ENCODE peak calls at places on chromosomes 2 and 18, in ten cellular contexts. V is cerebellar nuclear complex, M is ureter, P is GM10248, A is KBM-7, H is stromal cell of bone marrow, Q is GM20000, C is epithelial cell of esophagus, O is small intestine, G is fibroblast of the conjunctiva. D is an unnamed sample.
A peak's percentile ranks its signal among the peaks of the same experiment; 100 is the strongest.

GRCh38 chr2:10835052-10835970 is 22.7 kb upstream of the PDIA6 start:
- DNase-seq in V (no peak), M (peak; percentile 71), P (peak; percentile 86), A (peak; percentile 70), H (no peak), Q (peak; percentile 79), C (peak; percentile 60), O (peak; percentile 74), G (no peak), D (peak; percentile 72)

GRCh38 chr2:100919316-100919715 is 82.8 kb upstream of the RPL31 start:
- DNase-seq in V (no peak), M (no peak), P (peak; percentile 40), A (peak; percentile 25), H (no peak), Q (peak; percentile 22), C (no peak), O (no peak), G (no peak), D (no peak)

GRCh38 chr2:96148410-96149217 is 3.4 kb upstream of the DUSP2 start:
- DNase-seq in V (no peak), M (peak; percentile 89), P (peak; percentile 83), A (peak; percentile 87), H (peak; percentile 45), Q (peak; percentile 80), C (peak; percentile 87), O (peak; percentile 77), G (peak; percentile 38), D (peak; percentile 9)

GRCh38 chr2:26521054-26521912 is 43.4 kb upstream of the OTOF start:
- DNase-seq in V (no peak), M (no peak), P (peak; percentile 48), A (peak; percentile 30), H (no peak), Q (peak; percentile 50), C (peak; percentile 26), O (peak; percentile 13), G (no peak), D (peak; percentile 19)

GRCh38 chr2:234502285-234502918 is 5.5 kb upstream of the ARL4C start:
- DNase-seq in V (no peak), M (no peak), P (no peak), A (no peak), H (peak; percentile 76), Q (no peak), C (peak; percentile 76), O (no peak), G (peak; percentile 47), D (peak; percentile 52)

GRCh38 chr2:231308631-231309414 is 86.7 kb upstream of the B3GNT7 start:
- DNase-seq in V (peak; percentile 30), M (no peak), P (no peak), A (no peak), H (peak; percentile 28), Q (no peak), C (peak; percentile 25), O (no peak), G (no peak), D (no peak)

GRCh38 chr18:2906522-2907458 is 60.0 kb downstream of the EMILIN2 start:
- DNase-seq in V (no peak), M (no peak), P (peak; percentile 80), A (no peak), H (no peak), Q (peak; percentile 88), C (no peak), O (peak; percentile 41), G (no peak), D (peak; percentile 56)

GRCh38 chr2:121910139-121910538 is 154.7 kb downstream of the TSN start:
- DNase-seq in V (no peak), M (no peak), P (no peak), A (no peak), H (no peak), Q (no peak), C (no peak), O (no peak), G (no peak), D (no peak)

GRCh38 chr2:106852103-106852502 is 33.9 kb downstream of the ST6GAL2 start:
- DNase-seq in V (no peak), M (no peak), P (no peak), A (no peak), H (no peak), Q (no peak), C (no peak), O (no peak), G (no peak), D (no peak)

GRCh38 chr2:224360801-224361251 is 41.1 kb downstream of the FAM124B start:
- DNase-seq in V (no peak), M (no peak), P (no peak), A (no peak), H (peak; percentile 26), Q (no peak), C (peak; percentile 40), O (no peak), G (no peak), D (peak; percentile 59)

GRCh38 chr2:65662654-65663432 is 230.4 kb upstream of the SPRED2 start:
- DNase-seq in V (no peak), M (no peak), P (no peak), A (no peak), H (peak; percentile 42), Q (no peak), C (peak; percentile 43), O (no peak), G (no peak), D (peak; percentile 73)

GRCh38 chr2:31132786-31133185 is 5.5 kb downstream of the GALNT14 start:
- DNase-seq in V (no peak), M (no peak), P (no peak), A (no peak), H (no peak), Q (no peak), C (peak; percentile 41), O (no peak), G (no peak), D (no peak)

GRCh38 chr2:51620830-51621229 is 588.9 kb upstream of the NRXN1 start:
- DNase-seq in V (no peak), M (no peak), P (no peak), A (no peak), H (no peak), Q (no peak), C (no peak), O (no peak), G (no peak), D (no peak)

GRCh38 chr18:25544872-25545271 is 192.9 kb upstream of the ZNF521 start:
- DNase-seq in V (no peak), M (no peak), P (no peak), A (peak; percentile 16), H (no peak), Q (no peak), C (no peak), O (no peak), G (no peak), D (no peak)

GRCh38 chr18:72700961-72701710 is 157.0 kb upstream of the CBLN2 start:
- DNase-seq in V (no peak), M (no peak), P (no peak), A (peak; percentile 14), H (no peak), Q (no peak), C (peak; percentile 53), O (no peak), G (peak; percentile 4), D (peak; percentile 41)

GRCh38 chr2:196413821-196414274 is 225.7 kb upstream of the CCDC150 start:
- DNase-seq in V (no peak), M (no peak), P (peak; percentile 69), A (no peak), H (no peak), Q (peak; percentile 67), C (peak; percentile 9), O (no peak), G (no peak), D (no peak)

GRCh38 chr2:28322887-28323483 is 69.7 kb upstream of the FOSL2 start:
- DNase-seq in V (no peak), M (no peak), P (no peak), A (no peak), H (no peak), Q (no peak), C (no peak), O (no peak), G (no peak), D (no peak)

GRCh38 chr2:123566291-123566946 is 458.7 kb upstream of the CNTNAP5 start:
- DNase-seq in V (no peak), M (no peak), P (no peak), A (no peak), H (no peak), Q (no peak), C (peak; percentile 77), O (no peak), G (no peak), D (no peak)

GRCh38 chr18:2410688-2411087 is 160.6 kb downstream of the METTL4 start:
- DNase-seq in V (no peak), M (no peak), P (no peak), A (no peak), H (no peak), Q (no peak), C (peak; percentile 74), O (no peak), G (no peak), D (peak; percentile 20)

GRCh38 chr18:9117980-9118841 is 15.7 kb downstream of the NDUFV2 start:
- DNase-seq in V (no peak), M (no peak), P (no peak), A (peak; percentile 63), H (no peak), Q (no peak), C (peak; percentile 70), O (no peak), G (no peak), D (no peak)

GRCh38 chr2:12705742-12706141 is 11.0 kb upstream of the TRIB2 start:
- DNase-seq in V (no peak), M (no peak), P (no peak), A (no peak), H (no peak), Q (no peak), C (no peak), O (no peak), G (no peak), D (no peak)

GRCh38 chr18:63523660-63524059 is 18.5 kb upstream of the SERPINB12 start:
- DNase-seq in V (no peak), M (no peak), P (no peak), A (no peak), H (peak; percentile 3), Q (no peak), C (no peak), O (no peak), G (no peak), D (no peak)

GRCh38 chr2:237471457-237472186 is 15.4 kb upstream of the MLPH start:
- DNase-seq in V (no peak), M (no peak), P (peak; percentile 48), A (peak; percentile 66), H (no peak), Q (peak; percentile 44), C (peak; percentile 49), O (peak; percentile 43), G (no peak), D (peak; percentile 25)

GRCh38 chr18:33014060-33014796 is 241.4 kb upstream of the KLHL14 start:
- DNase-seq in V (no peak), M (no peak), P (no peak), A (no peak), H (no peak), Q (no peak), C (no peak), O (peak; percentile 4), G (no peak), D (peak; percentile 27)

GRCh38 chr2:46875226-46875899 is 40.2 kb downstream of the MCFD2 start:
- DNase-seq in V (no peak), M (no peak), P (no peak), A (no peak), H (no peak), Q (no peak), C (no peak), O (no peak), G (no peak), D (no peak)

GRCh38 chr2:136207030-136207623 is 89.2 kb upstream of the CXCR4 start:
- DNase-seq in V (no peak), M (no peak), P (peak; percentile 26), A (peak; percentile 59), H (no peak), Q (peak; percentile 19), C (no peak), O (no peak), G (no peak), D (no peak)

GRCh38 chr2:169095631-169096105 is 26.3 kb downstream of the DHRS9 start:
- DNase-seq in V (no peak), M (no peak), P (no peak), A (peak; percentile 52), H (peak; percentile 89), Q (no peak), C (peak; percentile 97), O (no peak), G (peak; percentile 60), D (peak; percentile 79)

GRCh38 chr2:43075054-43075593 is 151.3 kb downstream of the ZFP36L2 start:
- DNase-seq in V (no peak), M (peak; percentile 90), P (no peak), A (no peak), H (peak; percentile 95), Q (no peak), C (peak; percentile 96), O (peak; percentile 45), G (peak; percentile 94), D (peak; percentile 78)